ENCODE peak calls at places on chromosomes 13 and 19, in five cellular contexts. W, Q, D, B and K are unnamed samples.

GRCh38 chr13:47796816-47797215 is 204.3 kb downstream of the SUCLA2 start:
- DNase-seq in W (no peak), Q (no peak), D (no peak), B (no peak), K (no peak)

GRCh38 chr19:6593651-6594416 is 2.9 kb upstream of the CD70 start:
- DNase-seq in W (no peak), Q (no peak), D (no peak), B (no peak), K (no peak)

GRCh38 chr13:106352850-106353249 is 182.6 kb downstream of the EFNB2 start:
- DNase-seq in W (no peak), Q (no peak), D (no peak), B (no peak), K (no peak)

GRCh38 chr19:40139533-40140287 is 49.0 kb upstream of the ZNF780A start:
- DNase-seq in W (no peak), Q (no peak), D (no peak), B (no peak), K (no peak)

GRCh38 chr19:2207008-2207407 is 29.1 kb downstream of the PLEKHJ1 start:
- DNase-seq in W (no peak), Q (no peak), D (no peak), B (no peak), K (no peak)

GRCh38 chr13:40598599-40598998 is 67.8 kb downstream of the FOXO1 start:
- DNase-seq in W (no peak), Q (peak), D (no peak), B (no peak), K (no peak)

GRCh38 chr13:99403458-99403971 is 96.3 kb upstream of the GPR183 start:
- DNase-seq in W (no peak), Q (no peak), D (no peak), B (no peak), K (no peak)

GRCh38 chr19:49555600-49556411 is 24.6 kb downstream of the NOSIP start:
- DNase-seq in W (peak), Q (peak), D (peak), B (no peak), K (no peak)

GRCh38 chr19:58571575-58571947 is 1.6 kb downstream of the MZF1 start:
- DNase-seq in W (peak), Q (no peak), D (peak), B (no peak), K (peak)

GRCh38 chr13:38024431-38024830 is 154.9 kb upstream of the TRPC4 start:
- DNase-seq in W (no peak), Q (no peak), D (no peak), B (no peak), K (no peak)

GRCh38 chr19:49786432-49786831 is 19.6 kb downstream of the AP2A1 start:
- DNase-seq in W (no peak), Q (peak), D (no peak), B (no peak), K (no peak)

GRCh38 chr19:13162749-13163608 is 12.8 kb downstream of the IER2 start:
- DNase-seq in W (peak), Q (peak), D (peak), B (peak), K (peak)
- TF ChIP-seq POLR2A in W (peak), Q (peak), D (peak), B (peak), K (no peak)

GRCh38 chr19:52269338-52270261 is at the start of gene ZNF766:
- DNase-seq in W (peak), Q (peak), D (peak), B (peak), K (peak)
- TF ChIP-seq POLR2A in W (peak), Q (peak), D (peak), B (peak), K (peak)

GRCh38 chr19:54207908-54208783 is 7.5 kb downstream of the RPS9 start:
- DNase-seq in W (peak), Q (peak), D (no peak), B (peak), K (no peak)
- TF ChIP-seq POLR2A in W (peak), Q (no peak), D (no peak), B (no peak), K (no peak)

GRCh38 chr13:26221721-26222522 is at the start of gene RNF6:
- DNase-seq in W (peak), Q (peak), D (peak), B (peak), K (peak)
- TF ChIP-seq POLR2A in W (peak), Q (peak), D (peak), B (no peak), K (no peak)